ENCODE peak calls at places on chromosome 17, in five cellular contexts. One of them, this sample, is unnamed. For H3K9me3, the result is how much of the 10 kb centered on the place peaks cover.

GRCh38 chr17:81035389-81036127 is 607 bp downstream of the BAIAP2 start:
- DNase-seq in OCI-LY7: no peak
- DNase-seq in effector memory CD4-positive, alpha-beta T cell: no peak
- DNase-seq in sigmoid colon: no peak
- DNase-seq in CD4-positive, alpha-beta T cell: no peak
- DNase-seq in this sample: no peak

GRCh38 chr17:67239597-67239996 is 5.4 kb downstream of the HELZ start:
- DNase-seq in OCI-LY7: no peak
- DNase-seq in effector memory CD4-positive, alpha-beta T cell: no peak
- DNase-seq in sigmoid colon: no peak
- DNase-seq in CD4-positive, alpha-beta T cell: no peak
- DNase-seq in this sample: no peak

GRCh38 chr17:29566473-29567361 is at the start of gene ABHD15:
- DNase-seq in OCI-LY7: peak
- DNase-seq in effector memory CD4-positive, alpha-beta T cell: peak
- DNase-seq in sigmoid colon: peak
- DNase-seq in CD4-positive, alpha-beta T cell: peak
- DNase-seq in this sample: no peak

GRCh38 chr17:3891626-3892094 is 1.2 kb downstream of the CAMKK1 start:
- DNase-seq in OCI-LY7: no peak
- DNase-seq in effector memory CD4-positive, alpha-beta T cell: no peak
- DNase-seq in sigmoid colon: no peak
- DNase-seq in CD4-positive, alpha-beta T cell: no peak
- DNase-seq in this sample: no peak

GRCh38 chr17:40705567-40705966 is 2.0 kb upstream of the KRT24 start:
- DNase-seq in OCI-LY7: no peak
- DNase-seq in effector memory CD4-positive, alpha-beta T cell: no peak
- DNase-seq in sigmoid colon: no peak
- DNase-seq in CD4-positive, alpha-beta T cell: no peak
- DNase-seq in this sample: no peak

GRCh38 chr17:16297367-16298139 is 55.7 kb downstream of the CENPV start:
- DNase-seq in OCI-LY7: no peak
- DNase-seq in effector memory CD4-positive, alpha-beta T cell: no peak
- DNase-seq in sigmoid colon: no peak
- DNase-seq in CD4-positive, alpha-beta T cell: no peak
- DNase-seq in this sample: no peak

GRCh38 chr17:66541461-66542182 is 239.2 kb downstream of the PRKCA start:
- DNase-seq in OCI-LY7: peak
- DNase-seq in effector memory CD4-positive, alpha-beta T cell: no peak
- DNase-seq in sigmoid colon: no peak
- DNase-seq in CD4-positive, alpha-beta T cell: no peak
- DNase-seq in this sample: no peak

GRCh38 chr17:55383771-55384679 is 37.6 kb downstream of the MMD start:
- DNase-seq in OCI-LY7: no peak
- DNase-seq in effector memory CD4-positive, alpha-beta T cell: no peak
- DNase-seq in sigmoid colon: no peak
- DNase-seq in CD4-positive, alpha-beta T cell: no peak
- DNase-seq in this sample: no peak

GRCh38 chr17:80805032-80805751 is 186.4 kb upstream of the CHMP6 start:
- DNase-seq in OCI-LY7: no peak
- DNase-seq in effector memory CD4-positive, alpha-beta T cell: no peak
- DNase-seq in sigmoid colon: no peak
- DNase-seq in CD4-positive, alpha-beta T cell: no peak
- DNase-seq in this sample: no peak

GRCh38 chr17:72900542-72900941 is 191.9 kb downstream of the SLC39A11 start:
- DNase-seq in OCI-LY7: no peak
- DNase-seq in effector memory CD4-positive, alpha-beta T cell: no peak
- DNase-seq in sigmoid colon: no peak
- DNase-seq in CD4-positive, alpha-beta T cell: no peak
- DNase-seq in this sample: no peak

GRCh38 chr17:57158795-57159194 is 73.7 kb downstream of the AKAP1 start:
- DNase-seq in OCI-LY7: no peak
- DNase-seq in effector memory CD4-positive, alpha-beta T cell: no peak
- DNase-seq in sigmoid colon: no peak
- DNase-seq in CD4-positive, alpha-beta T cell: no peak
- DNase-seq in this sample: no peak

GRCh38 chr17:43014946-43015519 is 7.2 kb downstream of the VAT1 start:
- DNase-seq in OCI-LY7: no peak
- DNase-seq in effector memory CD4-positive, alpha-beta T cell: no peak
- DNase-seq in sigmoid colon: no peak
- DNase-seq in CD4-positive, alpha-beta T cell: no peak
- DNase-seq in this sample: no peak

GRCh38 chr17:65121916-65122821 is 15.0 kb upstream of the RGS9 start:
- DNase-seq in OCI-LY7: peak
- DNase-seq in effector memory CD4-positive, alpha-beta T cell: no peak
- DNase-seq in sigmoid colon: no peak
- DNase-seq in CD4-positive, alpha-beta T cell: no peak
- DNase-seq in this sample: no peak

DNA sequence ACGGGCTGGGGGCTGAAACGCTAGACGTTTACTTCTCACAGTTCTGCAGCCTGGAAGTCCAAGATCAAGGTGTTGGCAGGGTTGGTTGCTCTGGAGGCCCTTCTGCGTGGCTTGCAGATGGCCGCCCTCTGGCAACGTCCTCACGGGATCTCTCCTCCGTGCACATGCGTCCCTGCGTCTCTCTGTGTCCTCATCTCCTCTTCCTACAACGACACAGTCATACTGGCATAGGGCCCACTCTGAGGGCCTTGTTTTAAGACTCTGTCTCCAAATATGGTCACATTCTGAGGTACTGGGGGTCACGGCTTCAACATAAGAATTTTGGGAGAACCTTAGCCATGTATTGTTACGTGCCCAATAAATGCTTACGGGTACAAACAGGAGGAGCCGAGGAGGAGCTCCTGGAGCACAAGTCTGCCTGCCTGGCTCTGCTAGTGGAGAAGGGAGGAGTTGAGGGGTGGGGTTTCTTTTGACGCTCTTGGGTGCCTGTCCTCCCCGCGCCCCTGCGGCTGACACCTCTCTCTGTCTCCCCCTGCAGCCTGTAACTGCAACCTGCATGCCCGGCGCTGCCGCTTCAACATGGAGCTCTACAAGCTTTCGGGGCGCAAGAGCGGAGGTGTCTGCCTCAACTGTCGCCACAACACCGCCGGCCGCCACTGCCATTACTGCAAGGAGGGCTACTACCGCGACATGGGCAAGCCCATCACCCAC is 141.1 kb downstream of the NTN1 start:
- DNase-seq in OCI-LY7: no peak
- DNase-seq in effector memory CD4-positive, alpha-beta T cell: no peak
- DNase-seq in sigmoid colon: no peak
- DNase-seq in CD4-positive, alpha-beta T cell: no peak
- DNase-seq in this sample: no peak
- H3K27ac ChIP-seq in OCI-LY7: no peak
- H3K27ac ChIP-seq in effector memory CD4-positive, alpha-beta T cell: no peak
- H3K27ac ChIP-seq in sigmoid colon: no peak
- H3K27ac ChIP-seq in CD4-positive, alpha-beta T cell: no peak
- H3K27ac ChIP-seq in this sample: no peak

GRCh38 chr17:39118674-39119419 is 32.6 kb downstream of the PLXDC1 start:
- DNase-seq in OCI-LY7: peak
- DNase-seq in effector memory CD4-positive, alpha-beta T cell: no peak
- DNase-seq in sigmoid colon: no peak
- DNase-seq in CD4-positive, alpha-beta T cell: no peak
- DNase-seq in this sample: no peak

GRCh38 chr17:39114744-39115534 is 36.5 kb downstream of the PLXDC1 start:
- DNase-seq in OCI-LY7: no peak
- DNase-seq in effector memory CD4-positive, alpha-beta T cell: no peak
- DNase-seq in sigmoid colon: peak
- DNase-seq in CD4-positive, alpha-beta T cell: no peak
- DNase-seq in this sample: no peak

GRCh38 chr17:39113871-39114270 is 37.6 kb downstream of the PLXDC1 start:
- DNase-seq in OCI-LY7: no peak
- DNase-seq in effector memory CD4-positive, alpha-beta T cell: no peak
- DNase-seq in sigmoid colon: no peak
- DNase-seq in CD4-positive, alpha-beta T cell: no peak
- DNase-seq in this sample: no peak

GRCh38 chr17:39110435-39111136 is 40.9 kb downstream of the PLXDC1 start:
- DNase-seq in OCI-LY7: no peak
- DNase-seq in effector memory CD4-positive, alpha-beta T cell: no peak
- DNase-seq in sigmoid colon: no peak
- DNase-seq in CD4-positive, alpha-beta T cell: no peak
- DNase-seq in this sample: no peak

GRCh38 chr17:39116224-39116623 is 35.2 kb downstream of the PLXDC1 start:
- DNase-seq in OCI-LY7: no peak
- DNase-seq in effector memory CD4-positive, alpha-beta T cell: no peak
- DNase-seq in sigmoid colon: no peak
- DNase-seq in CD4-positive, alpha-beta T cell: no peak
- DNase-seq in this sample: no peak
- H3K9me3 ChIP-seq in OCI-LY7: under half
- H3K9me3 ChIP-seq in effector memory CD4-positive, alpha-beta T cell: under half
- H3K9me3 ChIP-seq in sigmoid colon: under half
- H3K9me3 ChIP-seq in CD4-positive, alpha-beta T cell: under half
- H3K9me3 ChIP-seq in this sample: under half

GRCh38 chr17:49543860-49544259 is 31.8 kb upstream of the NXPH3 start:
- DNase-seq in OCI-LY7: no peak
- DNase-seq in effector memory CD4-positive, alpha-beta T cell: no peak
- DNase-seq in sigmoid colon: no peak
- DNase-seq in CD4-positive, alpha-beta T cell: no peak
- DNase-seq in this sample: no peak
- H3K27ac ChIP-seq in OCI-LY7: no peak
- H3K27ac ChIP-seq in effector memory CD4-positive, alpha-beta T cell: no peak
- H3K27ac ChIP-seq in sigmoid colon: no peak
- H3K27ac ChIP-seq in CD4-positive, alpha-beta T cell: no peak
- H3K27ac ChIP-seq in this sample: no peak

GRCh38 chr17:82949984-82950383 is 110.2 kb upstream of the ZNF750 start:
- DNase-seq in OCI-LY7: no peak
- DNase-seq in effector memory CD4-positive, alpha-beta T cell: no peak
- DNase-seq in sigmoid colon: peak
- DNase-seq in CD4-positive, alpha-beta T cell: no peak
- DNase-seq in this sample: no peak
- H3K9me3 ChIP-seq in OCI-LY7: under half
- H3K9me3 ChIP-seq in effector memory CD4-positive, alpha-beta T cell: under half
- H3K9me3 ChIP-seq in sigmoid colon: under half
- H3K9me3 ChIP-seq in CD4-positive, alpha-beta T cell: under half
- H3K9me3 ChIP-seq in this sample: under half

GRCh38 chr17:75844530-75845057 is 390 bp upstream of the UNC13D start:
- DNase-seq in OCI-LY7: no peak
- DNase-seq in effector memory CD4-positive, alpha-beta T cell: no peak
- DNase-seq in sigmoid colon: peak
- DNase-seq in CD4-positive, alpha-beta T cell: no peak
- DNase-seq in this sample: no peak

GRCh38 chr17:75846701-75847594 is 2.7 kb upstream of the UNC13D start:
- DNase-seq in OCI-LY7: no peak
- DNase-seq in effector memory CD4-positive, alpha-beta T cell: no peak
- DNase-seq in sigmoid colon: peak
- DNase-seq in CD4-positive, alpha-beta T cell: no peak
- DNase-seq in this sample: no peak

GRCh38 chr17:75843577-75844529 is at the start of gene UNC13D:
- DNase-seq in OCI-LY7: peak
- DNase-seq in effector memory CD4-positive, alpha-beta T cell: peak
- DNase-seq in sigmoid colon: peak
- DNase-seq in CD4-positive, alpha-beta T cell: peak
- DNase-seq in this sample: no peak

GRCh38 chr17:75845933-75846700 is 1.9 kb upstream of the UNC13D start:
- DNase-seq in OCI-LY7: no peak
- DNase-seq in effector memory CD4-positive, alpha-beta T cell: no peak
- DNase-seq in sigmoid colon: peak
- DNase-seq in CD4-positive, alpha-beta T cell: no peak
- DNase-seq in this sample: no peak

GRCh38 chr17:75845058-75845711 is 981 bp upstream of the UNC13D start:
- DNase-seq in OCI-LY7: peak
- DNase-seq in effector memory CD4-positive, alpha-beta T cell: peak
- DNase-seq in sigmoid colon: peak
- DNase-seq in CD4-positive, alpha-beta T cell: peak
- DNase-seq in this sample: peak
- H3K27ac ChIP-seq in OCI-LY7: no peak
- H3K27ac ChIP-seq in effector memory CD4-positive, alpha-beta T cell: peak
- H3K27ac ChIP-seq in sigmoid colon: peak
- H3K27ac ChIP-seq in CD4-positive, alpha-beta T cell: peak
- H3K27ac ChIP-seq in this sample: no peak

GRCh38 chr17:53409588-53409987 is 413.1 kb upstream of the KIF2B start:
- DNase-seq in OCI-LY7: no peak
- DNase-seq in effector memory CD4-positive, alpha-beta T cell: no peak
- DNase-seq in sigmoid colon: no peak
- DNase-seq in CD4-positive, alpha-beta T cell: no peak
- DNase-seq in this sample: no peak
- H3K9me3 ChIP-seq in OCI-LY7: under half
- H3K9me3 ChIP-seq in effector memory CD4-positive, alpha-beta T cell: under half
- H3K9me3 ChIP-seq in sigmoid colon: under half
- H3K9me3 ChIP-seq in CD4-positive, alpha-beta T cell: under half
- H3K9me3 ChIP-seq in this sample: under half

GRCh38 chr17:11990363-11990983 is 6.8 kb downstream of the ZNF18 start:
- DNase-seq in OCI-LY7: no peak
- DNase-seq in effector memory CD4-positive, alpha-beta T cell: no peak
- DNase-seq in sigmoid colon: no peak
- DNase-seq in CD4-positive, alpha-beta T cell: no peak
- DNase-seq in this sample: no peak
- H3K27ac ChIP-seq in OCI-LY7: no peak
- H3K27ac ChIP-seq in effector memory CD4-positive, alpha-beta T cell: no peak
- H3K27ac ChIP-seq in sigmoid colon: no peak
- H3K27ac ChIP-seq in CD4-positive, alpha-beta T cell: no peak
- H3K27ac ChIP-seq in this sample: no peak